ENCODE peak calls at places on chromosomes 2 and 18, in ten cellular contexts. A is H9, I is chondrocyte, E is fibroblast of pulmonary artery, C is AG04450, R is mucosa of descending colon, Q is AG10803, M is HFFc6, F is ascending aorta, W is BE2C. B is an unnamed sample.

GRCh38 chr2:15939854-15940660 is at the start of gene MYCN:
- DNase-seq in A (peak), I (peak), E (peak), C (no peak), R (peak), Q (peak), M (no peak), F (no peak), W (peak), B (peak)

GRCh38 chr18:78899241-78899640 is 80.4 kb upstream of the SALL3 start:
- DNase-seq in A (no peak), I (no peak), E (no peak), C (no peak), R (no peak), Q (no peak), M (no peak), F (no peak), W (no peak), B (no peak)

GRCh38 chr2:86023366-86023712 is 82.3 kb downstream of the POLR1A start:
- DNase-seq in A (no peak), I (no peak), E (no peak), C (no peak), R (no peak), Q (no peak), M (no peak), F (no peak), W (no peak), B (no peak)

GRCh38 chr18:49072940-49073339 is 122.2 kb upstream of the SMAD7 start:
- DNase-seq in A (no peak), I (no peak), E (peak), C (no peak), R (no peak), Q (no peak), M (no peak), F (no peak), W (no peak), B (no peak)

GRCh38 chr2:146239392-146240135 is 1605.3 kb upstream of the ACVR2A start:
- DNase-seq in A (no peak), I (no peak), E (peak), C (peak), R (no peak), Q (peak), M (peak), F (no peak), W (no peak), B (peak)

GRCh38 chr18:13562494-13563029 is 163.8 kb downstream of the FAM210A start:
- DNase-seq in A (no peak), I (no peak), E (no peak), C (no peak), R (no peak), Q (no peak), M (no peak), F (no peak), W (no peak), B (no peak)

GRCh38 chr2:233466991-233467603 is 99.5 kb downstream of the USP40 start:
- DNase-seq in A (no peak), I (peak), E (no peak), C (no peak), R (no peak), Q (no peak), M (no peak), F (no peak), W (no peak), B (no peak)

GRCh38 chr2:62362561-62362960 is 143.4 kb downstream of the TMEM17 start:
- DNase-seq in A (peak), I (no peak), E (no peak), C (no peak), R (no peak), Q (no peak), M (no peak), F (no peak), W (no peak), B (no peak)

GRCh38 chr2:189287982-189288494 is 108.5 kb upstream of the COL5A2 start:
- DNase-seq in A (no peak), I (no peak), E (peak), C (peak), R (no peak), Q (peak), M (peak), F (no peak), W (no peak), B (peak)

GRCh38 chr2:130261970-130262760 is 63.9 kb upstream of the TUBA3E start:
- DNase-seq in A (no peak), I (no peak), E (peak), C (no peak), R (no peak), Q (peak), M (peak), F (no peak), W (peak), B (no peak)

GRCh38 chr2:128442891-128443302 is 124.2 kb upstream of the HS6ST1 start:
- DNase-seq in A (peak), I (no peak), E (peak), C (no peak), R (no peak), Q (no peak), M (no peak), F (peak), W (no peak), B (no peak)

GRCh38 chr18:52615943-52616342 is 275.9 kb downstream of the DCC start:
- DNase-seq in A (no peak), I (no peak), E (no peak), C (no peak), R (no peak), Q (no peak), M (no peak), F (no peak), W (no peak), B (no peak)

GRCh38 chr18:34025172-34025801 is 199.4 kb downstream of the NOL4 start:
- DNase-seq in A (no peak), I (no peak), E (no peak), C (no peak), R (no peak), Q (no peak), M (no peak), F (no peak), W (no peak), B (no peak)

GRCh38 chr18:9684901-9685738 is 23.0 kb upstream of the RAB31 start:
- DNase-seq in A (no peak), I (no peak), E (peak), C (no peak), R (no peak), Q (peak), M (peak), F (peak), W (no peak), B (peak)

GRCh38 chr18:9682572-9682971 is 25.5 kb upstream of the RAB31 start:
- DNase-seq in A (no peak), I (no peak), E (no peak), C (no peak), R (no peak), Q (no peak), M (no peak), F (peak), W (no peak), B (no peak)

GRCh38 chr18:9681217-9681616 is 26.9 kb upstream of the RAB31 start:
- DNase-seq in A (no peak), I (no peak), E (no peak), C (no peak), R (no peak), Q (no peak), M (no peak), F (no peak), W (no peak), B (no peak)

GRCh38 chr18:9688036-9688741 is 19.9 kb upstream of the RAB31 start:
- DNase-seq in A (no peak), I (no peak), E (no peak), C (no peak), R (no peak), Q (no peak), M (peak), F (peak), W (no peak), B (peak)

DNA sequence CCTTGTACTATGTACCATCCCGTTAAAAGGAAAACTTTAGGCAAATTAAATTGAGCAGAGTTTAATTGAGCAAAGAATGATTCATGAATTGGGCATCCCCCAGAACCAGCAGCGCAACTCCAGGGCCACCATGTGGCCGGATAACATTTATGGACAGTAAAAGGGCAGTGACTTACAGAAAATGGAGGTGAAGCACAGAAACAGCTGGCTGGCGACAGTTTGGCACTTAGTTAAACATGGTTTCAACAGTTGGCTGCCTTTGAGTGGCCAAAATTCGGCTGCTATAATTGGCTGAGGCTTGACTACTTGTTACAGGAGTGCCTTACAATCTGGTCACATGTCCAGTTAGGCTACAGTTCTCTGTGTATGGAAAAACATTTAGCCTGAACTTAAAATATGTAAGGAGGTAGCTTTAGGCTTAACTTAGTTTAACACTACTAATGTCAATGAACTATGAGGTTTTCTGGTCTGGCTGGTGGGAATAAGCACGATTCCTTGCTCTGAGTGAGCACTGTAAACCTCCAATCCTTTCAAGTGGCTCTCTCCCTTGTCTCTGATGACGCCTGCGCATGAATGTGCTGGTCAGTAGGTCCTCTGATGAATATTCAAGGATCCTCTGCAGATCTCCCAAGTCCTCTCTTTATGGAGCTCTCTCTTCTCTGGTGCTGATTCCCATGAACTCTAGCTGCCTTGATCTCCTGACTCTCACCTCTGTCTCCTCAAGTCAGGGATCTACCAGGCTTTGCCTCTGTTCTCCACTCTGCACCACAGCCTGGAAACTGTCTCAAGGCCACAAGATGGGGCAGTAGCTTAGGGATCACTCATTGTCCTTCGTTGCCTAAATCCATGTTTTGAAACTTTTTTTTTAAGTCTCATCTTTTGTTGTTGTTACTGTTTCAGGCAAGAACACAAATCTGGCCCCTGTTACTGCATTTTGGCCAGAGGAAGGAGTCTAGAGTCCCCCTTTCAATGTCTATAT is 24.4 kb upstream of the RAB31 start:
- DNase-seq in A (no peak), I (no peak), E (peak), C (no peak), R (no peak), Q (peak), M (peak), F (peak), W (no peak), B (peak)
- TF ChIP-seq CTCF in A (peak), I (peak), E (peak), C (peak), R (no peak), Q (peak), M (peak), F (peak), W (peak), B (peak)

DNA sequence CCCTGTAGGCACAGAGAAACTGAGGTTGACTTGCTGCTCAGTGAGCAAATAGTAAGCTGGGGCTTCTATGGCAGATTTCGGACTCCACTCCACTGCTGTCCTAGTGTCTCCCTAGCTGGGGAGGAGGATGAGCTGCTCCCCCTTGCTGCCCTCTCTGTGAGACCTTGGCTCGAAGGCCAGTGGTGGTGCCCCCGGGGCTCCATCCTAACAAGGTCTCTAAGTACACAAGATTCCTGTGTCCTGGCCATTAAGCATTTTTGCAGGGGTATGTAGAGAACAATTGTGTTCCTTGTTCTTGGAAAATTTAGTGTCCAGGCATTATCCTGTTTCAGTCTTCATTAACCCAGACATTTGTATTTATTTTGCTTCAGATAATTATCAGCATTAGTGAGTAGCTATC is 21.3 kb upstream of the BCL2L11 start:
- DNase-seq in A (no peak), I (no peak), E (no peak), C (no peak), R (no peak), Q (no peak), M (no peak), F (no peak), W (no peak), B (no peak)
- TF ChIP-seq CTCF in A (no peak), I (no peak), E (no peak), C (no peak), R (no peak), Q (no peak), M (no peak), F (no peak), W (no peak), B (no peak)

DNA sequence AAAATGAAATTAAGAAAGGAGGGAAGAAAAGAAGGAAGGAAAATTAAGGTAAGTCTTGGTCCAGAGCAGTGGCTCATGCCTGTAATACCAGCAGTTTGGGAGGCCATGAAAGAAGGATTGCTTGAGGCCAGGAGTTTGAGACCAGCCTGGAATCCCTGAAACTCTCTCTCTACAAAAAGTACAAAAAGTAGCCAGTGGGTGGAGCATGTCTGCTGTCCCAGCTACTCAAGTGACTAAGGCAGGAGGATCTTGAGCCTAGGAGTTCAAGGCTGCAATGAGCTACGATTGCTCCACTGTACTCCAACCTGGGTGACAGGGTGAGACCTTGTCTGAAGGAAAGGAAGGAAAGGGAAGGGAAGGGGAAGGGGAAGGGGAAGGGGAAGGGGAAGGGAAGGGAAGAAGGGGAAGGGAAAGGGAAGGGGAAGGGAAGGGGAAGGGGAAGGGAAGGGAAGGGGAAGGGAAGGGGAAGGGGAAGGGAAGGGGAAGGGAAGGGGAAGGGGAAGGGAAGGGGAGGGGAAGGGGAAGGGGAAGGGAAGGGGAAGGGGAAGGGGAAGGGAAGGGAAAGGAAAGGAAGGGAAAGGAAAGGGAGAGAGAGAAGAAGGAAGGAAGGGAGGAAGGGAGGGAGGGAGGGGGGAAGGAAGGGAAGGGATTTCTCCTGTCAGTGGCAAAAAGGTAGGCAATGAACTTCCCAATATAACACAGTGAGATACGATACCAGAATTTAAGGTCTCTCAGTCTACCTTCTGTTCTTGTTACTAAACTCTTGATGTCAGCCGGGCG is 412.8 kb downstream of the CMPK2 start:
- DNase-seq in A (peak), I (no peak), E (no peak), C (no peak), R (no peak), Q (no peak), M (peak), F (no peak), W (no peak), B (peak)
- TF ChIP-seq CTCF in A (peak), I (peak), E (no peak), C (peak), R (no peak), Q (no peak), M (peak), F (no peak), W (peak), B (no peak)

GRCh38 chr18:65568866-65569265 is 181.9 kb upstream of the CDH7 start:
- DNase-seq in A (no peak), I (no peak), E (no peak), C (no peak), R (no peak), Q (no peak), M (no peak), F (no peak), W (no peak), B (no peak)

GRCh38 chr18:65567372-65567771 is 183.4 kb upstream of the CDH7 start:
- DNase-seq in A (no peak), I (no peak), E (peak), C (no peak), R (no peak), Q (no peak), M (no peak), F (no peak), W (no peak), B (peak)
- TF ChIP-seq CTCF in A (peak), I (peak), E (no peak), C (no peak), R (no peak), Q (no peak), M (no peak), F (no peak), W (peak), B (peak)

DNA sequence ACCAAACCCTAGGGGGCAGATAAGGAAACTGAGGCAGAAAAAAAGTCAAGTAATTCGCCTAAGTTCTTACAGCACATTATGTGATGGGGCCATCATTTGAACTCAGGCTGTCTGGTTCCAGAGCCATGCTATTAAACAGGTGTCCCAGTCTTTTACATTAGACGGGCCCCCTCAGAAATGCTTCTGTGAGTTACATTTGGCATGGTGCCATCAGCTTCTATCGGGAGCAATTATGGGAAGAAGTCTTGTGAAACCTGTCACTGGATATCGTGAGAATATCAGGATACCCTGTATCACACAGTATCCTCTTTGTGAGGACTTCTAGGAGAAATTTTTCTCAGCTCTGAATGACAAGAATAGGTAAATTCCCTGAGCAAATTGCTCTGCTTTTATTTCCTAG is 143.7 kb upstream of the NOSTRIN start:
- DNase-seq in A (no peak), I (no peak), E (no peak), C (no peak), R (no peak), Q (no peak), M (no peak), F (no peak), W (peak), B (no peak)
- TF ChIP-seq CTCF in A (no peak), I (no peak), E (no peak), C (no peak), R (no peak), Q (no peak), M (no peak), F (no peak), W (no peak), B (no peak)

GRCh38 chr2:46488389-46488788 is 9.0 kb downstream of the TMEM247 start:
- DNase-seq in A (peak), I (no peak), E (no peak), C (no peak), R (no peak), Q (no peak), M (no peak), F (peak), W (no peak), B (no peak)
- TF ChIP-seq CTCF in A (no peak), I (peak), E (peak), C (no peak), R (no peak), Q (peak), M (peak), F (no peak), W (no peak), B (no peak)

GRCh38 chr2:216260629-216261028 is 111.7 kb downstream of the MARCHF4 start:
- DNase-seq in A (no peak), I (no peak), E (no peak), C (no peak), R (no peak), Q (no peak), M (no peak), F (no peak), W (no peak), B (no peak)
- TF ChIP-seq CTCF in A (no peak), I (no peak), E (no peak), C (no peak), R (no peak), Q (no peak), M (no peak), F (no peak), W (no peak), B (no peak)

GRCh38 chr2:18398833-18399232 is 161.6 kb downstream of the RDH14 start:
- DNase-seq in A (no peak), I (no peak), E (peak), C (no peak), R (no peak), Q (peak), M (no peak), F (no peak), W (no peak), B (no peak)
- TF ChIP-seq CTCF in A (no peak), I (no peak), E (no peak), C (no peak), R (no peak), Q (no peak), M (no peak), F (no peak), W (no peak), B (no peak)

GRCh38 chr2:97748397-97748796 is 35.0 kb downstream of the ZAP70 start:
- DNase-seq in A (peak), I (no peak), E (peak), C (no peak), R (no peak), Q (peak), M (no peak), F (no peak), W (peak), B (no peak)
- TF ChIP-seq CTCF in A (peak), I (peak), E (peak), C (no peak), R (no peak), Q (peak), M (peak), F (no peak), W (peak), B (peak)